ENCODE peak calls at places on chromosomes 12 and 14, in seven cellular contexts. One of them, this sample, is unnamed.

GRCh38 chr12:123065666-123066457 is 85.0 kb downstream of the PITPNM2 start:
- DNase-seq in HuH-7.5: no peak
- DNase-seq in activated naive CD4-positive, alpha-beta T cell treated with anti-CD3 and anti-CD28 coated beads, Interleukin-2, amount 10 ng/mL, durations not matched to agents 7 days and 5 days: no peak
- DNase-seq in SW 1271: no peak
- DNase-seq in left ventricle myocardium superior: peak
- DNase-seq in breast epithelium: no peak
- DNase-seq in brain pericyte: no peak
- DNase-seq in this sample: no peak

GRCh38 chr12:104722541-104723534 is 235.3 kb downstream of the SLC41A2 start:
- DNase-seq in HuH-7.5: no peak
- DNase-seq in activated naive CD4-positive, alpha-beta T cell treated with anti-CD3 and anti-CD28 coated beads, Interleukin-2, amount 10 ng/mL, durations not matched to agents 7 days and 5 days: no peak
- DNase-seq in SW 1271: no peak
- DNase-seq in left ventricle myocardium superior: no peak
- DNase-seq in breast epithelium: no peak
- DNase-seq in brain pericyte: no peak
- DNase-seq in this sample: no peak

GRCh38 chr12:118136559-118137003 is 657 bp downstream of the PEBP1 start:
- DNase-seq in HuH-7.5: no peak
- DNase-seq in activated naive CD4-positive, alpha-beta T cell treated with anti-CD3 and anti-CD28 coated beads, Interleukin-2, amount 10 ng/mL, durations not matched to agents 7 days and 5 days: peak
- DNase-seq in SW 1271: no peak
- DNase-seq in left ventricle myocardium superior: peak
- DNase-seq in breast epithelium: peak
- DNase-seq in brain pericyte: no peak
- DNase-seq in this sample: peak

GRCh38 chr14:21233457-21234076 is 35.7 kb downstream of the HNRNPC start:
- DNase-seq in HuH-7.5: no peak
- DNase-seq in activated naive CD4-positive, alpha-beta T cell treated with anti-CD3 and anti-CD28 coated beads, Interleukin-2, amount 10 ng/mL, durations not matched to agents 7 days and 5 days: no peak
- DNase-seq in SW 1271: no peak
- DNase-seq in left ventricle myocardium superior: no peak
- DNase-seq in breast epithelium: no peak
- DNase-seq in brain pericyte: no peak
- DNase-seq in this sample: no peak

GRCh38 chr14:90556050-90556477 is 159.2 kb downstream of the CALM1 start:
- DNase-seq in HuH-7.5: peak
- DNase-seq in activated naive CD4-positive, alpha-beta T cell treated with anti-CD3 and anti-CD28 coated beads, Interleukin-2, amount 10 ng/mL, durations not matched to agents 7 days and 5 days: no peak
- DNase-seq in SW 1271: no peak
- DNase-seq in left ventricle myocardium superior: peak
- DNase-seq in breast epithelium: no peak
- DNase-seq in brain pericyte: no peak
- DNase-seq in this sample: no peak

GRCh38 chr14:105430535-105430934 is 10.9 kb downstream of the MTA1 start:
- DNase-seq in HuH-7.5: no peak
- DNase-seq in activated naive CD4-positive, alpha-beta T cell treated with anti-CD3 and anti-CD28 coated beads, Interleukin-2, amount 10 ng/mL, durations not matched to agents 7 days and 5 days: no peak
- DNase-seq in SW 1271: peak
- DNase-seq in left ventricle myocardium superior: no peak
- DNase-seq in breast epithelium: no peak
- DNase-seq in brain pericyte: no peak
- DNase-seq in this sample: no peak

GRCh38 chr12:46556820-46557524 is 184.4 kb upstream of the SLC38A2 start:
- DNase-seq in HuH-7.5: no peak
- DNase-seq in activated naive CD4-positive, alpha-beta T cell treated with anti-CD3 and anti-CD28 coated beads, Interleukin-2, amount 10 ng/mL, durations not matched to agents 7 days and 5 days: no peak
- DNase-seq in SW 1271: peak
- DNase-seq in left ventricle myocardium superior: no peak
- DNase-seq in breast epithelium: no peak
- DNase-seq in brain pericyte: no peak
- DNase-seq in this sample: no peak

GRCh38 chr12:130041983-130042812 is 120.1 kb upstream of the FZD10 start:
- DNase-seq in HuH-7.5: no peak
- DNase-seq in activated naive CD4-positive, alpha-beta T cell treated with anti-CD3 and anti-CD28 coated beads, Interleukin-2, amount 10 ng/mL, durations not matched to agents 7 days and 5 days: peak
- DNase-seq in SW 1271: no peak
- DNase-seq in left ventricle myocardium superior: peak
- DNase-seq in breast epithelium: no peak
- DNase-seq in brain pericyte: no peak
- DNase-seq in this sample: no peak

GRCh38 chr14:69459122-69459521 is 25.4 kb upstream of the PLEKHD1 start:
- DNase-seq in HuH-7.5: no peak
- DNase-seq in activated naive CD4-positive, alpha-beta T cell treated with anti-CD3 and anti-CD28 coated beads, Interleukin-2, amount 10 ng/mL, durations not matched to agents 7 days and 5 days: no peak
- DNase-seq in SW 1271: no peak
- DNase-seq in left ventricle myocardium superior: no peak
- DNase-seq in breast epithelium: no peak
- DNase-seq in brain pericyte: no peak
- DNase-seq in this sample: no peak

This sample was measured in tibial nerve.